ENCODE peak calls at places on chromosomes 4 and X, in four cellular contexts. One of them, this sample, is unnamed.

GRCh38 chrX:149962859-149963757 is 24.8 kb upstream of the EOLA2 start:
- DNase-seq in stimulated activated CD4-positive, alpha-beta T cell treated with anti-CD3 and anti-CD28 coated beads, Interleukin-4, amount 100 ng/mL, for 4 hours: no peak
- DNase-seq in right cardiac atrium: peak; percentile 73
- DNase-seq in COR-L47: peak; percentile 9
- DNase-seq in this sample: peak; percentile 12

GRCh38 chr4:39353478-39354177 is 12.5 kb downstream of the RFC1 start:
- DNase-seq in stimulated activated CD4-positive, alpha-beta T cell treated with anti-CD3 and anti-CD28 coated beads, Interleukin-4, amount 100 ng/mL, for 4 hours: peak; percentile 31
- DNase-seq in right cardiac atrium: no peak
- DNase-seq in COR-L47: no peak
- DNase-seq in this sample: no peak

GRCh38 chrX:15566244-15566643 is 34.5 kb downstream of the ACE2 start:
- DNase-seq in stimulated activated CD4-positive, alpha-beta T cell treated with anti-CD3 and anti-CD28 coated beads, Interleukin-4, amount 100 ng/mL, for 4 hours: no peak
- DNase-seq in right cardiac atrium: no peak
- DNase-seq in COR-L47: no peak
- DNase-seq in this sample: no peak

GRCh38 chr4:136156947-136157346 is 1375.3 kb downstream of the PCDH18 start:
- DNase-seq in stimulated activated CD4-positive, alpha-beta T cell treated with anti-CD3 and anti-CD28 coated beads, Interleukin-4, amount 100 ng/mL, for 4 hours: no peak
- DNase-seq in right cardiac atrium: no peak
- DNase-seq in COR-L47: no peak
- DNase-seq in this sample: no peak

GRCh38 chr4:61320154-61320553 is 120.0 kb downstream of the ADGRL3 start:
- DNase-seq in stimulated activated CD4-positive, alpha-beta T cell treated with anti-CD3 and anti-CD28 coated beads, Interleukin-4, amount 100 ng/mL, for 4 hours: no peak
- DNase-seq in right cardiac atrium: no peak
- DNase-seq in COR-L47: no peak
- DNase-seq in this sample: no peak

GRCh38 chrX:39613997-39614679 is 483.6 kb downstream of the BCOR start:
- DNase-seq in stimulated activated CD4-positive, alpha-beta T cell treated with anti-CD3 and anti-CD28 coated beads, Interleukin-4, amount 100 ng/mL, for 4 hours: peak; percentile 85
- DNase-seq in right cardiac atrium: no peak
- DNase-seq in COR-L47: no peak
- DNase-seq in this sample: no peak

GRCh38 chrX:20623448-20623847 is 356.7 kb upstream of the RPS6KA3 start:
- DNase-seq in stimulated activated CD4-positive, alpha-beta T cell treated with anti-CD3 and anti-CD28 coated beads, Interleukin-4, amount 100 ng/mL, for 4 hours: no peak
- DNase-seq in right cardiac atrium: no peak
- DNase-seq in COR-L47: no peak
- DNase-seq in this sample: no peak

GRCh38 chrX:118423558-118423957 is 72.1 kb upstream of the DOCK11 start:
- DNase-seq in stimulated activated CD4-positive, alpha-beta T cell treated with anti-CD3 and anti-CD28 coated beads, Interleukin-4, amount 100 ng/mL, for 4 hours: no peak
- DNase-seq in right cardiac atrium: no peak
- DNase-seq in COR-L47: no peak
- DNase-seq in this sample: no peak

GRCh38 chr4:6056976-6057766 is 38.9 kb upstream of the C4orf50 start:
- DNase-seq in stimulated activated CD4-positive, alpha-beta T cell treated with anti-CD3 and anti-CD28 coated beads, Interleukin-4, amount 100 ng/mL, for 4 hours: no peak
- DNase-seq in right cardiac atrium: no peak
- DNase-seq in COR-L47: no peak
- DNase-seq in this sample: no peak

GRCh38 chr4:91758487-91758886 is 545.3 kb upstream of the GRID2 start:
- DNase-seq in stimulated activated CD4-positive, alpha-beta T cell treated with anti-CD3 and anti-CD28 coated beads, Interleukin-4, amount 100 ng/mL, for 4 hours: no peak
- DNase-seq in right cardiac atrium: no peak
- DNase-seq in COR-L47: no peak
- DNase-seq in this sample: no peak

GRCh38 chr4:168309781-168310180 is 8.8 kb downstream of the DDX60 start:
- DNase-seq in stimulated activated CD4-positive, alpha-beta T cell treated with anti-CD3 and anti-CD28 coated beads, Interleukin-4, amount 100 ng/mL, for 4 hours: no peak
- DNase-seq in right cardiac atrium: no peak
- DNase-seq in COR-L47: peak; percentile 68
- DNase-seq in this sample: no peak

GRCh38 chrX:38803609-38804480 is 2.6 kb downstream of the MID1IP1 start:
- DNase-seq in stimulated activated CD4-positive, alpha-beta T cell treated with anti-CD3 and anti-CD28 coated beads, Interleukin-4, amount 100 ng/mL, for 4 hours: peak; percentile 45
- DNase-seq in right cardiac atrium: peak; percentile 94
- DNase-seq in COR-L47: peak; percentile 68
- DNase-seq in this sample: peak; percentile 80

GRCh38 chr4:153188966-153189801 is 15.1 kb upstream of the TRIM2 start:
- DNase-seq in stimulated activated CD4-positive, alpha-beta T cell treated with anti-CD3 and anti-CD28 coated beads, Interleukin-4, amount 100 ng/mL, for 4 hours: no peak
- DNase-seq in right cardiac atrium: no peak
- DNase-seq in COR-L47: no peak
- DNase-seq in this sample: no peak

GRCh38 chrX:107448625-107449468 is 605 bp upstream of the FRMPD3 start:
- DNase-seq in stimulated activated CD4-positive, alpha-beta T cell treated with anti-CD3 and anti-CD28 coated beads, Interleukin-4, amount 100 ng/mL, for 4 hours: no peak
- DNase-seq in right cardiac atrium: peak; percentile 43
- DNase-seq in COR-L47: no peak
- DNase-seq in this sample: peak; percentile 20

GRCh38 chr4:10456270-10457254 is 664 bp downstream of the ZNF518B start:
- DNase-seq in stimulated activated CD4-positive, alpha-beta T cell treated with anti-CD3 and anti-CD28 coated beads, Interleukin-4, amount 100 ng/mL, for 4 hours: peak; percentile 52
- DNase-seq in right cardiac atrium: peak; percentile 87
- DNase-seq in COR-L47: no peak
- DNase-seq in this sample: no peak

GRCh38 chr4:37762294-37763163 is 64.0 kb upstream of the PGM2 start:
- DNase-seq in stimulated activated CD4-positive, alpha-beta T cell treated with anti-CD3 and anti-CD28 coated beads, Interleukin-4, amount 100 ng/mL, for 4 hours: no peak
- DNase-seq in right cardiac atrium: no peak
- DNase-seq in COR-L47: no peak
- DNase-seq in this sample: no peak

GRCh38 chrX:56812515-56813105 is 83.6 kb downstream of the NBDY start:
- DNase-seq in stimulated activated CD4-positive, alpha-beta T cell treated with anti-CD3 and anti-CD28 coated beads, Interleukin-4, amount 100 ng/mL, for 4 hours: peak; percentile 30
- DNase-seq in right cardiac atrium: no peak
- DNase-seq in COR-L47: no peak
- DNase-seq in this sample: no peak

GRCh38 chrX:47175588-47175980 is 18.0 kb upstream of the UBA1 start:
- DNase-seq in stimulated activated CD4-positive, alpha-beta T cell treated with anti-CD3 and anti-CD28 coated beads, Interleukin-4, amount 100 ng/mL, for 4 hours: no peak
- DNase-seq in right cardiac atrium: no peak
- DNase-seq in COR-L47: no peak
- DNase-seq in this sample: no peak

GRCh38 chr4:3683744-3684421 is 82.3 kb upstream of the ADRA2C start:
- DNase-seq in stimulated activated CD4-positive, alpha-beta T cell treated with anti-CD3 and anti-CD28 coated beads, Interleukin-4, amount 100 ng/mL, for 4 hours: no peak
- DNase-seq in right cardiac atrium: peak; percentile 7
- DNase-seq in COR-L47: no peak
- DNase-seq in this sample: no peak

GRCh38 chr4:41009411-41009810 is 204.9 kb downstream of the APBB2 start:
- DNase-seq in stimulated activated CD4-positive, alpha-beta T cell treated with anti-CD3 and anti-CD28 coated beads, Interleukin-4, amount 100 ng/mL, for 4 hours: no peak
- DNase-seq in right cardiac atrium: no peak
- DNase-seq in COR-L47: no peak
- DNase-seq in this sample: no peak

GRCh38 chr4:15455290-15455689 is 14.4 kb upstream of the CC2D2A start:
- DNase-seq in stimulated activated CD4-positive, alpha-beta T cell treated with anti-CD3 and anti-CD28 coated beads, Interleukin-4, amount 100 ng/mL, for 4 hours: no peak
- DNase-seq in right cardiac atrium: peak; percentile 54
- DNase-seq in COR-L47: no peak
- DNase-seq in this sample: no peak

GRCh38 chr4:107258359-107258758 is 222.2 kb upstream of the DKK2 start:
- DNase-seq in stimulated activated CD4-positive, alpha-beta T cell treated with anti-CD3 and anti-CD28 coated beads, Interleukin-4, amount 100 ng/mL, for 4 hours: no peak
- DNase-seq in right cardiac atrium: no peak
- DNase-seq in COR-L47: no peak
- DNase-seq in this sample: no peak

GRCh38 chrX:119411959-119412358 is 12.8 kb downstream of the SLC25A43 start:
- DNase-seq in stimulated activated CD4-positive, alpha-beta T cell treated with anti-CD3 and anti-CD28 coated beads, Interleukin-4, amount 100 ng/mL, for 4 hours: no peak
- DNase-seq in right cardiac atrium: no peak
- DNase-seq in COR-L47: no peak
- DNase-seq in this sample: no peak

GRCh38 chr4:8709050-8709728 is 116.6 kb downstream of the CPZ start:
- DNase-seq in stimulated activated CD4-positive, alpha-beta T cell treated with anti-CD3 and anti-CD28 coated beads, Interleukin-4, amount 100 ng/mL, for 4 hours: no peak
- DNase-seq in right cardiac atrium: no peak
- DNase-seq in COR-L47: no peak
- DNase-seq in this sample: no peak

GRCh38 chrX:67555578-67556203 is 11.9 kb downstream of the AR start:
- DNase-seq in stimulated activated CD4-positive, alpha-beta T cell treated with anti-CD3 and anti-CD28 coated beads, Interleukin-4, amount 100 ng/mL, for 4 hours: no peak
- DNase-seq in right cardiac atrium: peak; percentile 25
- DNase-seq in COR-L47: no peak
- DNase-seq in this sample: peak; percentile 2

GRCh38 chr4:7228734-7229133 is 36.4 kb downstream of the SORCS2 start:
- DNase-seq in stimulated activated CD4-positive, alpha-beta T cell treated with anti-CD3 and anti-CD28 coated beads, Interleukin-4, amount 100 ng/mL, for 4 hours: no peak
- DNase-seq in right cardiac atrium: no peak
- DNase-seq in COR-L47: no peak
- DNase-seq in this sample: no peak

GRCh38 chr4:89949782-89950387 is 55.2 kb downstream of the MMRN1 start:
- DNase-seq in stimulated activated CD4-positive, alpha-beta T cell treated with anti-CD3 and anti-CD28 coated beads, Interleukin-4, amount 100 ng/mL, for 4 hours: no peak
- DNase-seq in right cardiac atrium: no peak
- DNase-seq in COR-L47: peak; percentile 35
- DNase-seq in this sample: no peak

GRCh38 chr4:35556387-35556786 is 687.9 kb downstream of the ARAP2 start:
- DNase-seq in stimulated activated CD4-positive, alpha-beta T cell treated with anti-CD3 and anti-CD28 coated beads, Interleukin-4, amount 100 ng/mL, for 4 hours: no peak
- DNase-seq in right cardiac atrium: no peak
- DNase-seq in COR-L47: no peak
- DNase-seq in this sample: no peak

This sample was measured in hypothalamus.